ENCODE peak calls at places on chromosomes 6 and 20, in eight cellular contexts. W is colonic mucosa, O is Panc1, R is tibial nerve, H is progenitor cell of endocrine pancreas, Y is brain microvascular endothelial cell, V is pancreas, Z is GM12864. N is an unnamed sample.

GRCh38 chr6:73854998-73855718 is 159.2 kb downstream of the CD109 start:
- DNase-seq in W (peak; percentile 23), O (no peak), R (peak; percentile 84), H (no peak), Y (peak; percentile 6), V (no peak), Z (peak; percentile 7), N (peak; percentile 47)

GRCh38 chr6:144953552-144954240 is 668.6 kb downstream of the UTRN start:
- DNase-seq in W (no peak), O (no peak), R (no peak), H (no peak), Y (peak; percentile 82), V (no peak), Z (no peak), N (no peak)

GRCh38 chr6:156348376-156348775 is 428.8 kb upstream of the ARID1B start:
- DNase-seq in W (no peak), O (no peak), R (peak; percentile 7), H (no peak), Y (no peak), V (no peak), Z (no peak), N (no peak)

GRCh38 chr20:64077541-64077875 is 1.8 kb downstream of the RGS19 start:
- DNase-seq in W (no peak), O (no peak), R (no peak), H (no peak), Y (no peak), V (no peak), Z (no peak), N (no peak)

GRCh38 chr20:3045042-3045815 is 623 bp upstream of the MRPS26 start:
- DNase-seq in W (peak; percentile 89), O (no peak), R (peak; percentile 69), H (no peak), Y (peak; percentile 54), V (peak; percentile 72), Z (no peak), N (peak; percentile 88)

GRCh38 chr20:19758888-19759331 is 852 bp downstream of the RIN2 start:
- DNase-seq in W (peak; percentile 74), O (no peak), R (peak; percentile 46), H (peak; percentile 59), Y (no peak), V (peak; percentile 69), Z (no peak), N (peak; percentile 18)

GRCh38 chr20:16520154-16520553 is 53.1 kb downstream of the KIF16B start:
- DNase-seq in W (no peak), O (no peak), R (no peak), H (no peak), Y (no peak), V (no peak), Z (no peak), N (no peak)

GRCh38 chr6:169787797-169788196 is 36.4 kb downstream of the ERMARD start:
- DNase-seq in W (no peak), O (no peak), R (no peak), H (no peak), Y (no peak), V (no peak), Z (no peak), N (no peak)

GRCh38 chr6:41093729-41094128 is 21.0 kb downstream of the NFYA start:
- DNase-seq in W (no peak), O (no peak), R (no peak), H (no peak), Y (peak; percentile 29), V (no peak), Z (no peak), N (no peak)

GRCh38 chr20:13274311-13274965 is 53.4 kb downstream of the ISM1 start:
- DNase-seq in W (no peak), O (no peak), R (no peak), H (no peak), Y (no peak), V (no peak), Z (no peak), N (no peak)

GRCh38 chr6:87700729-87701675 is 1.0 kb downstream of the AKIRIN2 start:
- DNase-seq in W (peak; percentile 39), O (no peak), R (peak; percentile 19), H (peak; percentile 33), Y (peak; percentile 62), V (peak; percentile 20), Z (no peak), N (peak; percentile 71)

GRCh38 chr6:39791850-39792500 is at the start of gene DAAM2:
- DNase-seq in W (peak; percentile 35), O (no peak), R (peak; percentile 54), H (peak; percentile 16), Y (no peak), V (peak; percentile 61), Z (no peak), N (no peak)

GRCh38 chr20:35568645-35569044 is 26.8 kb downstream of the ERGIC3 start:
- DNase-seq in W (no peak), O (no peak), R (no peak), H (no peak), Y (no peak), V (no peak), Z (no peak), N (no peak)

GRCh38 chr20:39269031-39269461 is 306.9 kb downstream of the DHX35 start:
- DNase-seq in W (peak; percentile 39), O (peak; percentile 20), R (peak; percentile 59), H (peak; percentile 66), Y (peak; percentile 28), V (peak; percentile 12), Z (no peak), N (peak; percentile 67)

GRCh38 chr6:129264480-129265045 is 381.6 kb downstream of the LAMA2 start:
- DNase-seq in W (no peak), O (no peak), R (no peak), H (no peak), Y (peak; percentile 10), V (no peak), Z (no peak), N (no peak)

DNA sequence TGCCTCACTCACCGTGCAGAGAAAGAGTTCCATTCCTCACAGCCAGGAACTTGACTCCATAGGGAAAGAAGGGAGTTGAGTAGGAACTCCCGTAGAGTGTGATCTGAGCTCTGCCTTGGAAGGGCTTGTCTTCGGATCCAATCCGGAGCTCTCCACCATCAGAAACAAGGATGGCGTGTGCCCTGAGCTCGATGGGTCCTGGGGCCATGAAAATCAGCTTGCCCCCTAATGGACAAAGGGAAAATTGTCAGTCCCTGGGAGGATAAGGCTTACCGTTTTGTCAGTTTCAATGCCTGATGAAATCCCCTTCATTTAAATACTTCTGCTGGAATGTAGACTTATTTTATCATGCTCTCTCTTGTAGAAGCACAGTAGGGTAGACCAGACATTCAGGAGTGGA is 153.3 kb downstream of the PKHD1 start:
- DNase-seq in W (no peak), O (no peak), R (no peak), H (no peak), Y (no peak), V (no peak), Z (no peak), N (peak; percentile 25)
- TF ChIP-seq CTCF in W (no peak), O (peak; percentile 50), R (no peak), H (peak; percentile 18), Y (peak; percentile 22), V (no peak), Z (peak; percentile 74), N (peak; percentile 31)

DNA sequence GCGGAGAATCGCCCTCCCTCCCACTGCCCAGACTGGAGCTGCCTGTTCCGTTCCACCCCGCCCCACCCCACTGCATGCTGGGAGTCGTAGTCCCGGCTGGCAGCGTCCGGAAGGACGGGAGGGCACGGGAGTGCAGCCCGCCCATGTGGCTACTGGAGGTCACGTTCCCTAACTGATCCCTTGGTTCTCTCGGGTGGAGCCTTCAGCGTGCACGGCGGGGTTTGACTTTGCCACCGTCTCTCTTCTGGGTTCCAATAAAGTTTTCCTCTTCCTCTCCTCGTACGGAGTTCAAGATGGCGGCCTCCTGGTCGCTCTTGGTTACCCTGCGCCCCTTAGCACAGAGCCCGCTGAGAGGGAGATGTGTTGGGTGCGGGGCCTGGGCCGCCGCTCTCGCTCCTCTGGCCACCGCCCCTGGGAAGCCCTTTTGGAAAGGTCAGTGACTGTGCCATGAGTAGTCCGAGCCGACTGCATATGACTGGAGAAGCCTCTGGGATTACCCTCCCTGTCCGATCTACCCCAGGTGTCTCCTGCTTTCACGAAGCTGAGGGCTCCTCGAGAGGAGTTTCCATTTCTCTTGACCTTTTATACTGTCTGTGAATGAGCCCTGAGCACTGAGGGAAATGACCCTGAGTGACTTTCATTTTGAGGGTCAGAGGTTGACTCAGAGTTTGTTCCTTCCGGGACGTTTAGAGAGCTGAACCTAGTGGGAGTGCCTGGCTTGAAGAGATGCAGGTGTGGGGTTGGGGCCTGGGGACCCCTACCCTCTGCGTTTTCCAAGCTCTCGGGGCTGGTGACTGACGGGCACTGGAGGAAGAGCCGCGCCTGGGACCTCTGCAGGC is at the start of gene AFG1L:
- DNase-seq in W (peak; percentile 97), O (peak; percentile 86), R (peak; percentile 92), H (peak; percentile 76), Y (peak; percentile 87), V (peak; percentile 91), Z (peak; percentile 60), N (peak; percentile 84)
- TF ChIP-seq CTCF in W (no peak), O (no peak), R (no peak), H (no peak), Y (no peak), V (no peak), Z (no peak), N (no peak)

GRCh38 chr6:90385914-90386313 is 89.3 kb upstream of the BACH2 start:
- DNase-seq in W (no peak), O (no peak), R (no peak), H (no peak), Y (no peak), V (no peak), Z (no peak), N (no peak)
- TF ChIP-seq CTCF in W (no peak), O (no peak), R (no peak), H (no peak), Y (no peak), V (no peak), Z (no peak), N (no peak)

GRCh38 chr6:16184554-16184953 is 53.8 kb upstream of the GMPR start:
- DNase-seq in W (no peak), O (no peak), R (no peak), H (no peak), Y (no peak), V (no peak), Z (no peak), N (no peak)

GRCh38 chr6:16182428-16182827 is 53.5 kb downstream of the MYLIP start:
- DNase-seq in W (no peak), O (no peak), R (no peak), H (no peak), Y (no peak), V (no peak), Z (no peak), N (no peak)

GRCh38 chr6:16187185-16187584 is 51.2 kb upstream of the GMPR start:
- DNase-seq in W (no peak), O (no peak), R (no peak), H (no peak), Y (no peak), V (no peak), Z (no peak), N (no peak)

GRCh38 chr6:16181429-16182359 is 52.8 kb downstream of the MYLIP start:
- DNase-seq in W (no peak), O (no peak), R (no peak), H (no peak), Y (no peak), V (peak; percentile 16), Z (no peak), N (no peak)

DNA sequence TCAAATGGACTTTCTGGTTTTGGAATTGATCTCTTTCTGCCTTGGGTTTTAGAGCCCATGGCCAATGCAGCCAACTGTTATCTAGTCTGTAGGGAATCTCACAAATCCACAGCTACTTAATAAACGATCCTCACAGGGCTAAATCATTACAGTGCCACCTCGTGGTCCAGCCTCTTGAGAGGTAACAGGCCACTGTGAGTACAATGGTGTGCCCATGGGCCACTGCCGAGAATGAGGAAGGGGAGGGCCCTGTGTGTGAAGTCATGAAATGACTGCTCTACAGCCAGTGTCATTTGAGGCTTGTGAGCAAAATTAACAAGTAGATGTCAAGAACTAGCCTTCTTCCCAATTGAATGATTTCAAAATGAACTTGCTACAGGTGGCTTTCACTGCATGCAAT is 54.3 kb upstream of the GMPR start:
- DNase-seq in W (peak; percentile 42), O (no peak), R (no peak), H (no peak), Y (no peak), V (no peak), Z (peak; percentile 48), N (peak; percentile 70)
- TF ChIP-seq CTCF in W (no peak), O (peak; percentile 68), R (no peak), H (no peak), Y (peak; percentile 47), V (no peak), Z (peak; percentile 51), N (peak; percentile 40)

N was measured in GM13977.